ENCODE peak calls at places on chromosomes 5 and 9, in four cellular contexts. One of them, this sample, is unnamed.

GRCh38 chr5:96254980-96255681 is 177.9 kb downstream of the PCSK1 start:
- DNase-seq in GM12865: no peak
- DNase-seq in CD4-positive, alpha-beta T cell: no peak
- DNase-seq in kidney: no peak
- DNase-seq in this sample: no peak

GRCh38 chr5:124193371-124193789 is 553.1 kb downstream of the ZNF608 start:
- DNase-seq in GM12865: no peak
- DNase-seq in kidney: no peak
- DNase-seq in CD4-positive, alpha-beta T cell: no peak
- DNase-seq in this sample: no peak

GRCh38 chr9:95570150-95570549 is 53.4 kb upstream of the PTCH1 start:
- DNase-seq in kidney: no peak
- DNase-seq in CD4-positive, alpha-beta T cell: no peak
- DNase-seq in GM12865: no peak
- DNase-seq in this sample: no peak

GRCh38 chr5:112373888-112374287 is 45.2 kb downstream of the EPB41L4A start:
- DNase-seq in CD4-positive, alpha-beta T cell: no peak
- DNase-seq in GM12865: no peak
- DNase-seq in kidney: no peak
- DNase-seq in this sample: no peak

GRCh38 chr9:136043386-136044054 is 51.6 kb downstream of the NACC2 start:
- DNase-seq in GM12865: no peak
- DNase-seq in kidney: peak; percentile 39
- DNase-seq in CD4-positive, alpha-beta T cell: no peak
- DNase-seq in this sample: no peak

GRCh38 chr9:28821240-28821639 is 1248.0 kb upstream of the C9orf72 start:
- DNase-seq in kidney: no peak
- DNase-seq in GM12865: no peak
- DNase-seq in CD4-positive, alpha-beta T cell: no peak
- DNase-seq in this sample: no peak

GRCh38 chr9:135993409-135993742 is 32.2 kb upstream of the UBAC1 start:
- DNase-seq in kidney: no peak
- DNase-seq in GM12865: no peak
- DNase-seq in CD4-positive, alpha-beta T cell: no peak
- DNase-seq in this sample: no peak

GRCh38 chr5:150487199-150488061 is 20.5 kb upstream of the NDST1 start:
- DNase-seq in kidney: no peak
- DNase-seq in GM12865: peak; percentile 56
- DNase-seq in CD4-positive, alpha-beta T cell: no peak
- DNase-seq in this sample: no peak

GRCh38 chr5:56123531-56124243 is 109.4 kb downstream of the ANKRD55 start:
- DNase-seq in kidney: peak; percentile 91
- DNase-seq in GM12865: no peak
- DNase-seq in CD4-positive, alpha-beta T cell: no peak
- DNase-seq in this sample: no peak

GRCh38 chr5:141875795-141876627 is 2.2 kb downstream of the PCDH1 start:
- DNase-seq in kidney: peak; percentile 91
- DNase-seq in GM12865: no peak
- DNase-seq in CD4-positive, alpha-beta T cell: no peak
- DNase-seq in this sample: peak; percentile 55

GRCh38 chr9:30235564-30235963 is 2148.9 kb upstream of the ACO1 start:
- DNase-seq in CD4-positive, alpha-beta T cell: no peak
- DNase-seq in kidney: no peak
- DNase-seq in GM12865: no peak
- DNase-seq in this sample: no peak

GRCh38 chr9:105059260-105059659 is 131.3 kb upstream of the ABCA1 start:
- DNase-seq in GM12865: no peak
- DNase-seq in CD4-positive, alpha-beta T cell: no peak
- DNase-seq in kidney: no peak
- DNase-seq in this sample: no peak

GRCh38 chr5:25744908-25745307 is 1100.1 kb upstream of the CDH10 start:
- DNase-seq in CD4-positive, alpha-beta T cell: no peak
- DNase-seq in kidney: no peak
- DNase-seq in GM12865: no peak
- DNase-seq in this sample: no peak

GRCh38 chr5:10409504-10409903 is 32.2 kb upstream of the ROPN1L start:
- DNase-seq in kidney: no peak
- DNase-seq in CD4-positive, alpha-beta T cell: no peak
- DNase-seq in GM12865: no peak
- DNase-seq in this sample: no peak

GRCh38 chr9:21685502-21685901 is 116.9 kb upstream of the MTAP start:
- DNase-seq in CD4-positive, alpha-beta T cell: no peak
- DNase-seq in kidney: no peak
- DNase-seq in GM12865: no peak
- DNase-seq in this sample: no peak

GRCh38 chr5:138212828-138213160 is 329 bp downstream of the CDC23 start:
- DNase-seq in CD4-positive, alpha-beta T cell: no peak
- DNase-seq in GM12865: peak; percentile 24
- DNase-seq in kidney: peak; percentile 66
- DNase-seq in this sample: no peak

GRCh38 chr9:107158321-107158720 is 124.8 kb upstream of the RAD23B start:
- DNase-seq in CD4-positive, alpha-beta T cell: no peak
- DNase-seq in GM12865: peak; percentile 47
- DNase-seq in kidney: no peak
- DNase-seq in this sample: no peak

GRCh38 chr9:97752274-97752673 is 55.1 kb upstream of the XPA start:
- DNase-seq in CD4-positive, alpha-beta T cell: no peak
- DNase-seq in kidney: no peak
- DNase-seq in GM12865: no peak
- DNase-seq in this sample: no peak

GRCh38 chr9:97751510-97751909 is 54.4 kb upstream of the XPA start:
- DNase-seq in CD4-positive, alpha-beta T cell: no peak
- DNase-seq in kidney: no peak
- DNase-seq in GM12865: no peak
- DNase-seq in this sample: no peak

GRCh38 chr9:97748525-97748924 is 51.4 kb upstream of the XPA start:
- DNase-seq in GM12865: no peak
- DNase-seq in CD4-positive, alpha-beta T cell: no peak
- DNase-seq in kidney: no peak
- DNase-seq in this sample: no peak

GRCh38 chr9:97747201-97747965 is 50.2 kb upstream of the XPA start:
- DNase-seq in GM12865: no peak
- DNase-seq in kidney: no peak
- DNase-seq in CD4-positive, alpha-beta T cell: no peak
- DNase-seq in this sample: no peak

GRCh38 chr9:97749928-97750327 is 52.8 kb upstream of the XPA start:
- DNase-seq in kidney: no peak
- DNase-seq in GM12865: no peak
- DNase-seq in CD4-positive, alpha-beta T cell: no peak
- DNase-seq in this sample: no peak
- TF ChIP-seq CTCF in kidney: no peak
- TF ChIP-seq CTCF in GM12865: no peak
- TF ChIP-seq CTCF in CD4-positive, alpha-beta T cell: no peak
- TF ChIP-seq CTCF in this sample: no peak

DNA sequence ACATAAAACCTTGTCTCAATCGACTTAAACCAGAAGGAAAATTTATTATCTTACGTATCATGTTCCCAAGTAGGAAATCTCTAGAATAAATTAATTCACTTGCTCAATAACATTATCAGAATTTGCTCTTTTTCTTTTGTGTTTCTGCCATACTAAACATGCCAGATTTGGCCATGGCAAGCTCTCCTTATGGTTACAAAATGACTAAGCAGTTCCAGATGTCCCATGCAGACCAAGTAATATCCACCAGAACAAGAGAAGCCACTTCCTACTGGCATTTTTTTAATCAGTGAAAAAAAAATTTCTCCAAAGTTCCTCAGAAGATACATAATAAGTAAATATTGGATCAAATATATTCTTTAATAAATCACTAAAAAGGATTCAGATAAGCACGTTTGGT is 25.2 kb upstream of the ADAMTS6 start:
- DNase-seq in CD4-positive, alpha-beta T cell: no peak
- DNase-seq in kidney: no peak
- DNase-seq in GM12865: no peak
- DNase-seq in this sample: no peak
- TF ChIP-seq CTCF in CD4-positive, alpha-beta T cell: no peak
- TF ChIP-seq CTCF in kidney: no peak
- TF ChIP-seq CTCF in GM12865: no peak
- TF ChIP-seq CTCF in this sample: no peak

GRCh38 chr9:129612123-129612522 is 8.8 kb downstream of the C9orf50 start:
- DNase-seq in kidney: peak; percentile 59
- DNase-seq in CD4-positive, alpha-beta T cell: no peak
- DNase-seq in GM12865: no peak
- DNase-seq in this sample: no peak
- TF ChIP-seq CTCF in kidney: no peak
- TF ChIP-seq CTCF in CD4-positive, alpha-beta T cell: no peak
- TF ChIP-seq CTCF in GM12865: no peak
- TF ChIP-seq CTCF in this sample: no peak

GRCh38 chr9:73024601-73025034 is 71.8 kb upstream of the ALDH1A1 start:
- DNase-seq in kidney: no peak
- DNase-seq in GM12865: no peak
- DNase-seq in CD4-positive, alpha-beta T cell: no peak
- DNase-seq in this sample: no peak

GRCh38 chr9:73026375-73026774 is 73.5 kb upstream of the ALDH1A1 start:
- DNase-seq in CD4-positive, alpha-beta T cell: no peak
- DNase-seq in GM12865: peak; percentile 24
- DNase-seq in kidney: no peak
- DNase-seq in this sample: no peak

GRCh38 chr9:73022353-73022752 is 69.5 kb upstream of the ALDH1A1 start:
- DNase-seq in CD4-positive, alpha-beta T cell: no peak
- DNase-seq in GM12865: no peak
- DNase-seq in kidney: no peak
- DNase-seq in this sample: no peak

GRCh38 chr9:73020877-73021276 is 68.0 kb upstream of the ALDH1A1 start:
- DNase-seq in CD4-positive, alpha-beta T cell: no peak
- DNase-seq in kidney: no peak
- DNase-seq in GM12865: no peak
- DNase-seq in this sample: no peak

DNA sequence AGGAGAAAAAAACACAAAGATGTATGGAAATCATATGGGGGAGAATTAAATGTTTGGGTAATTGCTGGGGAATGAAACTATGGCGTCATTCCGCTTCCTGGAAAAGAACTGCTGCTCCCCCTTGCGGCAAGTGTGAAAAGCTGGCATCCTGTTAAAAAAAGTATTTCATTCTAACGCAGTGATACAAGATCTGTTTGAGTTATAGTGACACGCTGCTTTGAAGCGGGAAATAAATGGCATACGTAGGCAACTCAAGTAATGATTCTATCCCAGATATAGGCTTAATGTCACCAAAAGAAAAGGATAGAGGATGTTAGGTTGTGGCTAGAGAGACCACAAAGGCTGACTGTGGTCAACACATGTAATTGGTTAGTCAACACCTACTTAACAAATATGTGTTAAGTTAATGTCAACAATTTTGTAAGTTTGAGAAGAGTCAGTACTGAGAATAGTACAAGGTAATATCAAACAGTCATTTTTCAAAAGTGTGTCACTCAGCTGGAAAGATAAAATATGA is 70.2 kb upstream of the ALDH1A1 start:
- DNase-seq in GM12865: peak; percentile 63
- DNase-seq in CD4-positive, alpha-beta T cell: peak; percentile 2
- DNase-seq in kidney: no peak
- DNase-seq in this sample: no peak
- TF ChIP-seq CTCF in GM12865: peak; percentile 77
- TF ChIP-seq CTCF in CD4-positive, alpha-beta T cell: peak; percentile 69
- TF ChIP-seq CTCF in kidney: peak; percentile 94
- TF ChIP-seq CTCF in this sample: peak; percentile 89

DNA sequence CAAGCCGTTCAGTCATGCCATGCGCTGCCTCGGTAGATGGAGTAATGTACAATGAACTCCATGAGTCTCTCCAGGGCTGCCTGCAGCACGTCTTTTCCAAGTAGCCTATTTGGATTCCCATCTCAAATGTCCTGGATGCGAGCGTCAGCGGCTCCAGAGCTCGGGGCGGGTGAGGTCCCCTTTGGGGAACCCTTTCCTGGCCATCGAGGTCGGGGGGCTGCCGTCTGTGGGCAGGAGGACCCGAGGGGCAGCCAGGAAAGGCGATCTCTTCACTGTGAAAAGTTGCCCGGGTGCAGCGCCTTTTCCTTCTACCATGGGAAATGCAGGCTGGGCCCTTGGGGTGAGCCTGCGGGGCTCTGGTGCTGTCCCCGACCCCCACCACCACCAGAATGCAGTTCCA is 36.9 kb upstream of the FCN2 start:
- DNase-seq in kidney: peak; percentile 49
- DNase-seq in CD4-positive, alpha-beta T cell: no peak
- DNase-seq in GM12865: no peak
- DNase-seq in this sample: no peak
- TF ChIP-seq CTCF in kidney: no peak
- TF ChIP-seq CTCF in CD4-positive, alpha-beta T cell: no peak
- TF ChIP-seq CTCF in GM12865: no peak
- TF ChIP-seq CTCF in this sample: no peak

GRCh38 chr5:130385619-130386018 is 481.4 kb downstream of the CHSY3 start:
- DNase-seq in CD4-positive, alpha-beta T cell: no peak
- DNase-seq in GM12865: no peak
- DNase-seq in kidney: no peak
- DNase-seq in this sample: no peak

DNA sequence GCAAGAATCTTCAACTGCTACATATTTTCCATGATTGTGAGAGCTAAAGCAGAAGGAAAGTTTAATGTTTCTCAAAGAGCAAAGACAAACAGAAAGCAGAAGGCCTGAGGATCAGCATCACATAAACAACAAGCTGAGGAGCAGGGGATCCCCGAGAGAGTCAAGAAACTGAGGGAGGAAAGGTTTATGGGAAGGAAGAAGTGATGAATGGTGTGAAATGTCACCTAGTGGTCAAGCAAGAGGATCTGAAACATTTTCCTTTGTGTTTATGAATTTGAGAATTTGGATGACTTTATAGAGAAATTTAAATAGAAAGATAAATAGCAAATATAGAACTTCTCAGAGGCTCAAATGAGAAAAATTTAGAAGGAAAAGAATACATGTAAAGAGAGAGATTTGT is 481.9 kb downstream of the CHSY3 start:
- DNase-seq in kidney: no peak
- DNase-seq in CD4-positive, alpha-beta T cell: no peak
- DNase-seq in GM12865: no peak
- DNase-seq in this sample: no peak
- TF ChIP-seq CTCF in kidney: no peak
- TF ChIP-seq CTCF in CD4-positive, alpha-beta T cell: no peak
- TF ChIP-seq CTCF in GM12865: no peak
- TF ChIP-seq CTCF in this sample: peak; percentile 47

GRCh38 chr9:121121582-121122087 is 46.9 kb downstream of the CNTRL start:
- DNase-seq in kidney: peak; percentile 98
- DNase-seq in CD4-positive, alpha-beta T cell: peak; percentile 91
- DNase-seq in GM12865: peak; percentile 96
- DNase-seq in this sample: peak; percentile 97
- TF ChIP-seq CTCF in kidney: peak; percentile 36
- TF ChIP-seq CTCF in CD4-positive, alpha-beta T cell: no peak
- TF ChIP-seq CTCF in GM12865: no peak
- TF ChIP-seq CTCF in this sample: peak; percentile 64